ENCODE peak calls at places on chromosomes 12 and 14, in six cellular contexts. G is stimulated activated CD4-positive, alpha-beta T cell treated with anti-CD3 and anti-CD28 coated beads, Interleukin-12 subunit alpha, Interleukin-12 subunit beta, amount 100 ng/mL, for 4 hours; Q is amniotic stem cell; X is A549; Y is tibial nerve; K is mucosa of descending colon. M is an unnamed sample.

GRCh38 chr14:69749956-69750355 is 17.0 kb upstream of the SRSF5 start:
- DNase-seq in K (no peak), Y (no peak), G (no peak), Q (no peak), X (no peak), M (no peak)

GRCh38 chr14:23085458-23085857 is 9.5 kb downstream of the ACIN1 start:
- DNase-seq in K (no peak), G (no peak), Y (no peak), Q (no peak), X (no peak), M (no peak)

GRCh38 chr14:100155049-100155621 is 4.3 kb downstream of the DEGS2 start:
- DNase-seq in X (peak), K (peak), Y (no peak), G (no peak), Q (no peak), M (peak)

GRCh38 chr12:122117979-122118378 is 39.4 kb downstream of the MLXIP start:
- DNase-seq in Y (no peak), K (peak), Q (no peak), X (no peak), G (no peak), M (no peak)

GRCh38 chr12:78095623-78096022 is 264.9 kb downstream of the NAV3 start:
- DNase-seq in G (no peak), K (no peak), Y (no peak), Q (no peak), X (no peak), M (no peak)

GRCh38 chr14:70685480-70686197 is 43.9 kb downstream of the TTC9 start:
- DNase-seq in X (no peak), Q (no peak), G (no peak), K (no peak), Y (no peak), M (no peak)

GRCh38 chr12:7229741-7230140 is 40.3 kb downstream of the PEX5 start:
- DNase-seq in K (no peak), X (no peak), Q (no peak), G (no peak), Y (no peak), M (no peak)

GRCh38 chr14:34489324-34489723 is 27.3 kb upstream of the SPTSSA start:
- DNase-seq in Q (no peak), X (no peak), Y (no peak), G (no peak), K (no peak), M (no peak)

GRCh38 chr12:23906329-23906728 is 43.1 kb downstream of the SOX5 start:
- DNase-seq in Q (no peak), Y (peak), K (no peak), G (no peak), X (no peak), M (peak)

M was measured in T47D.